ENCODE peak calls at places on chromosomes 5 and 9, in ten cellular contexts. Q is lower lobe of right lung; U is heart right ventricle; O is H9; S is transverse colon; I is CD8-positive, alpha-beta T cell; E is neural progenitor cell; T is astrocyte; G is upper lobe of right lung; K is uterus. W is an unnamed sample.
A peak's percentile ranks its signal among the peaks of the same experiment; 100 is the strongest.

GRCh38 chr5:148984333-148984732 is 78.5 kb downstream of the SH3TC2 start:
- DNase-seq in K (no peak), U (no peak), I (no peak), Q (no peak), G (no peak), E (no peak), S (no peak), T (peak; percentile 62), O (peak; percentile 42), W (no peak)

GRCh38 chr5:180658774-180659564 is 9.6 kb upstream of the FLT4 start:
- DNase-seq in U (no peak), T (no peak), E (no peak), G (peak; percentile 47), I (no peak), Q (no peak), S (no peak), K (no peak), O (no peak), W (peak; percentile 16)

GRCh38 chr9:123329329-123329955 is 26.6 kb upstream of the CRB2 start:
- DNase-seq in K (no peak), O (no peak), I (no peak), U (no peak), G (peak; percentile 74), E (no peak), T (no peak), S (peak; percentile 84), Q (peak; percentile 72), W (no peak)

GRCh38 chr9:87891754-87892153 is 9.1 kb downstream of the SPATA31E1 start:
- DNase-seq in E (no peak), U (no peak), S (no peak), T (no peak), G (no peak), O (no peak), K (no peak), Q (no peak), I (no peak), W (peak; percentile 23)

GRCh38 chr9:22045423-22045822 is 36.3 kb upstream of the CDKN2B start:
- DNase-seq in T (no peak), I (no peak), U (no peak), K (no peak), O (no peak), S (no peak), G (no peak), E (no peak), Q (no peak), W (no peak)

GRCh38 chr9:76655970-76656369 is 108.3 kb upstream of the PCA3 start:
- DNase-seq in I (no peak), U (no peak), K (no peak), S (no peak), Q (no peak), O (no peak), E (no peak), T (peak; percentile 26), G (no peak), W (no peak)

GRCh38 chr9:75866273-75866871 is 24.1 kb upstream of the PCSK5 start:
- DNase-seq in U (no peak), T (peak; percentile 28), S (peak; percentile 52), O (no peak), G (no peak), I (peak; percentile 19), Q (no peak), K (no peak), E (peak; percentile 62), W (peak; percentile 67)

GRCh38 chr9:109192732-109193361 is 25.8 kb upstream of the FRRS1L start:
- DNase-seq in G (no peak), E (peak; percentile 73), T (no peak), U (no peak), Q (no peak), S (peak; percentile 48), K (no peak), O (peak; percentile 73), I (no peak), W (peak; percentile 46)

GRCh38 chr9:971901-972511 is 4.4 kb upstream of the DMRT3 start:
- DNase-seq in Q (no peak), K (no peak), U (peak; percentile 18), G (no peak), I (no peak), S (peak; percentile 46), O (peak; percentile 87), T (no peak), E (peak; percentile 92), W (no peak)

GRCh38 chr9:112486221-112487007 is at the start of gene KIAA1958:
- DNase-seq in K (peak; percentile 74), O (peak; percentile 92), G (peak; percentile 94), I (peak; percentile 76), S (peak; percentile 89), T (peak; percentile 74), U (peak; percentile 84), Q (peak; percentile 92), E (peak; percentile 95), W (peak; percentile 91)

GRCh38 chr5:172180936-172181335 is 7.1 kb downstream of the STK10 start:
- DNase-seq in E (no peak), G (no peak), U (no peak), O (no peak), I (no peak), S (no peak), K (no peak), Q (no peak), T (no peak), W (no peak)

GRCh38 chr5:172183881-172184280 is 4.1 kb downstream of the STK10 start:
- DNase-seq in O (no peak), S (no peak), U (no peak), Q (no peak), T (no peak), I (no peak), K (no peak), G (no peak), E (no peak), W (no peak)

GRCh38 chr5:172185096-172185461 is 2.9 kb downstream of the STK10 start:
- DNase-seq in Q (no peak), S (no peak), O (no peak), E (no peak), I (no peak), U (no peak), K (no peak), T (no peak), G (no peak), W (no peak)

GRCh38 chr5:172179032-172179989 is 8.7 kb downstream of the STK10 start:
- DNase-seq in U (no peak), E (no peak), S (peak; percentile 45), I (peak; percentile 47), O (peak; percentile 57), Q (no peak), G (no peak), K (no peak), T (peak; percentile 64), W (peak; percentile 13)

GRCh38 chr5:172182291-172182690 is 5.7 kb downstream of the STK10 start:
- DNase-seq in E (no peak), T (no peak), Q (no peak), G (no peak), O (no peak), S (no peak), U (no peak), I (no peak), K (no peak), W (no peak)
- H3K4me1 ChIP-seq in E (peaks cover 13% of the 10 kb centered on the region), T (peaks cover 28% of the 10 kb centered on the region), Q (peaks cover 80% of the 10 kb centered on the region), G (peaks cover 57% of the 10 kb centered on the region), O (peaks cover 14% of the 10 kb centered on the region), S (peaks cover 11% of the 10 kb centered on the region), U (peaks cover 67% of the 10 kb centered on the region), I (peaks cover 73% of the 10 kb centered on the region), K (no peaks in the 10 kb centered on the region), W (peaks cover 10% of the 10 kb centered on the region)

GRCh38 chr9:133716564-133717112 is 21.5 kb downstream of the SARDH start:
- DNase-seq in U (peak; percentile 64), T (no peak), I (no peak), Q (no peak), E (no peak), K (peak; percentile 77), G (peak; percentile 46), O (peak; percentile 20), S (no peak), W (no peak)

GRCh38 chr9:133714606-133715294 is 23.4 kb downstream of the SARDH start:
- DNase-seq in K (peak; percentile 76), Q (peak; percentile 45), U (peak; percentile 85), I (no peak), E (no peak), G (peak; percentile 65), S (no peak), T (peak; percentile 74), O (peak; percentile 34), W (peak; percentile 97)

GRCh38 chr9:133715295-133715865 is 22.8 kb downstream of the SARDH start:
- DNase-seq in I (no peak), U (peak; percentile 72), K (peak; percentile 52), T (peak; percentile 34), G (peak; percentile 38), S (no peak), E (no peak), Q (no peak), O (peak; percentile 21), W (peak; percentile 92)

GRCh38 chr9:133717113-133718031 is 20.8 kb downstream of the SARDH start:
- DNase-seq in Q (no peak), I (no peak), T (no peak), E (no peak), K (no peak), G (peak; percentile 46), O (no peak), U (peak; percentile 15), S (no peak), W (no peak)

GRCh38 chr9:133715866-133716563 is 22.1 kb downstream of the SARDH start:
- DNase-seq in U (no peak), E (peak; percentile 59), T (peak; percentile 21), K (peak; percentile 42), Q (no peak), S (no peak), G (peak; percentile 64), O (peak; percentile 55), I (peak; percentile 25), W (peak; percentile 46)
- TF ChIP-seq CTCF in U (peak; percentile 56), E (peak; percentile 62), T (peak; percentile 27), K (no peak), Q (peak; percentile 36), S (no peak), G (peak; percentile 34), O (peak; percentile 70), I (peak; percentile 53), W (peak; percentile 62)

DNA sequence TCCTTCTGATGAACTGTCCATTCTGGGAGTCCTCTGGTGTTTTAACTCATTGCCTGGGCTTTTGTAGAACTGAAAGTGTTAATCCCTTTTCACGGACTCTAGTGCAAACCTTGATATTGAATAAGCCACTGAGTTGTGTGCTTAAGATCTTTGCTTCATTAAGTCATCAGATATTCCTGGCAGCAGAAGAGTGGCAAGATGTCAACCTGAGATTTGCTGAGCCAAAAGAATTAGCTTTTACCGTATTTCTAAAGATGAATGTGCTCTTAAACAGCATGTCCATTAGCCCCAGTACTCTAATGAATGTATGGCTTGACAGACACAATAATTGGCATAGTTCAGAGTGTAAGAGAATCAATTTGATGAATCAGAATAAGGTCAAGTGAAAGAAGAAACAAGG is 87.2 kb upstream of the CDH6 start:
- DNase-seq in E (peak; percentile 19), S (no peak), I (no peak), G (no peak), O (no peak), K (no peak), U (no peak), Q (no peak), T (peak; percentile 69), W (no peak)
- H3K27ac ChIP-seq in E (peak overlapping the region; percentile 82), S (no peak overlapping the region), I (no peak overlapping the region), G (no peak overlapping the region), O (no peak overlapping the region), K (no peak overlapping the region), U (no peak overlapping the region), Q (no peak overlapping the region), T (peak overlapping the region; percentile 93), W (no peak overlapping the region)

DNA sequence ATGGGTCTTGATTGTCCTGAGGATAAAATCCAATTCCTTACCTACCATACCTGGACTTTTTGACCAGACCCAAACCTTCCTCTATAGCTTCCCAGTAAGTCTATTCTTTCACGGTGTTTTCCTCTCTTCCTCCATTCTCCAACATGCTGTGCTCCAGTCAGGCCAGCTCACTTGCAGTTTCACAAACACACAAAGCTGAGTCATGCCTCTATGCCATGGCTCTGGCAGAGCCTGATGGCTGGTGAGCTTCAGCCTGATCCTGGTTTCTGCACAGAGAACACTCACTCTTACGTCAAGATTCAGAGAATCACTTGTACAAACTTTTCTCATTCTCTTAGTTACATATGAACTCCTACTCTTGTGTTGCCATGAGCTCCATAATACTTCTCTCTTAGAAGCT is 27.7 kb upstream of the PAX5 start:
- DNase-seq in K (no peak), Q (no peak), T (no peak), S (no peak), E (no peak), I (no peak), U (no peak), G (no peak), O (no peak), W (no peak)
- H3K4me1 ChIP-seq in K (no peaks in the 10 kb centered on the region), Q (no peaks in the 10 kb centered on the region), T (no peaks in the 10 kb centered on the region), S (no peaks in the 10 kb centered on the region), E (no peaks in the 10 kb centered on the region), I (no peaks in the 10 kb centered on the region), U (no peaks in the 10 kb centered on the region), G (no peaks in the 10 kb centered on the region), O (no peaks in the 10 kb centered on the region), W (no peaks in the 10 kb centered on the region)